ENCODE peak calls at places on chromosomes 7 and 10, in five cellular contexts. M is endothelial cell of umbilical vein, L is SK-N-SH, W is neural progenitor cell, X is HCT116. Y is an unnamed sample.

GRCh38 chr10:43383204-43383971 is 12.0 kb downstream of the FXYD4 start:
- DNase-seq in M (no peak), L (no peak), W (no peak), X (no peak), Y (no peak)

GRCh38 chr7:69395072-69395714 is 203.1 kb upstream of the AUTS2 start:
- DNase-seq in M (no peak), L (no peak), W (no peak), X (no peak), Y (no peak)

GRCh38 chr7:30501264-30501663 is 3.4 kb downstream of the GGCT start:
- DNase-seq in M (no peak), L (no peak), W (no peak), X (no peak), Y (no peak)

GRCh38 chr10:79131730-79132644 is 63.2 kb downstream of the ZMIZ1 start:
- DNase-seq in M (no peak), L (no peak), W (no peak), X (no peak), Y (no peak)

GRCh38 chr10:46556515-46557318 is at the start of gene GPRIN2:
- DNase-seq in M (no peak), L (peak), W (peak), X (no peak), Y (peak)

GRCh38 chr7:138750473-138750872 is 47.3 kb upstream of the TMEM213 start:
- DNase-seq in M (no peak), L (no peak), W (no peak), X (no peak), Y (no peak)

GRCh38 chr7:158512042-158512441 is 75.6 kb downstream of the PTPRN2 start:
- DNase-seq in M (no peak), L (no peak), W (no peak), X (no peak), Y (no peak)

GRCh38 chr10:79435271-79436065 is 10.0 kb downstream of the ZCCHC24 start:
- DNase-seq in M (no peak), L (no peak), W (peak), X (no peak), Y (no peak)

GRCh38 chr10:484925-485661 is 204.4 kb downstream of the DIP2C start:
- DNase-seq in M (peak), L (no peak), W (no peak), X (no peak), Y (peak)

GRCh38 chr7:74289018-74289659 is at the start of gene CLIP2:
- DNase-seq in M (peak), L (peak), W (peak), X (peak), Y (peak)

GRCh38 chr7:2209146-2209960 is 23.4 kb downstream of the MAD1L1 start:
- DNase-seq in M (peak), L (peak), W (peak), X (no peak), Y (peak)

GRCh38 chr10:72659694-72660093 is 32.2 kb upstream of the MCU start:
- DNase-seq in M (no peak), L (no peak), W (no peak), X (no peak), Y (peak)

GRCh38 chr10:35716776-35717175 is 74.7 kb upstream of the FZD8 start:
- DNase-seq in M (no peak), L (no peak), W (no peak), X (no peak), Y (no peak)

GRCh38 chr10:42954776-42955492 is 121.9 kb upstream of the RET start:
- DNase-seq in M (no peak), L (no peak), W (no peak), X (no peak), Y (peak)

GRCh38 chr7:1666779-1667565 is 3.1 kb upstream of the ELFN1 start:
- DNase-seq in M (no peak), L (peak), W (peak), X (no peak), Y (peak)

GRCh38 chr10:69317175-69318086 is 39.1 kb downstream of the HK1 start:
- DNase-seq in M (no peak), L (no peak), W (no peak), X (no peak), Y (peak)

GRCh38 chr10:126598009-126598408 is 72.5 kb downstream of the C10orf90 start:
- DNase-seq in M (peak), L (peak), W (peak), X (peak), Y (peak)

GRCh38 chr7:130912910-130913720 is 179.1 kb upstream of the KLF14 start:
- DNase-seq in M (peak), L (no peak), W (peak), X (peak), Y (no peak)

GRCh38 chr7:125059861-125060456 is 130.3 kb upstream of the POT1 start:
- DNase-seq in M (peak), L (peak), W (no peak), X (no peak), Y (no peak)

GRCh38 chr7:25149844-25150243 is 24.8 kb upstream of the CYCS start:
- DNase-seq in M (no peak), L (no peak), W (peak), X (no peak), Y (peak)
- H3K27ac ChIP-seq in M (no peak), L (no peak), W (no peak), X (no peak), Y (no peak)

GRCh38 chr7:111744501-111745155 is 182.3 kb upstream of the IMMP2L start:
- DNase-seq in M (peak), L (no peak), W (no peak), X (no peak), Y (no peak)
- H3K9ac ChIP-seq in M (peak), L (peak), W (no peak), X (no peak), Y (no peak)

GRCh38 chr10:48606530-48607355 is 1.9 kb upstream of the ARHGAP22 start:
- DNase-seq in M (peak), L (no peak), W (no peak), X (no peak), Y (no peak)
- H3K4me2 ChIP-seq in M (peak), L (peak), W (no peak), X (no peak), Y (no peak)

GRCh38 chr7:28842769-28843295 is 115.3 kb downstream of the TRIL start:
- DNase-seq in M (no peak), L (no peak), W (no peak), X (no peak), Y (no peak)

GRCh38 chr7:28848906-28849305 is 109.2 kb downstream of the TRIL start:
- DNase-seq in M (no peak), L (no peak), W (no peak), X (no peak), Y (no peak)

GRCh38 chr7:28847681-28848080 is 110.4 kb downstream of the TRIL start:
- DNase-seq in M (no peak), L (no peak), W (no peak), X (no peak), Y (no peak)

GRCh38 chr7:28845106-28845505 is 113.0 kb downstream of the TRIL start:
- DNase-seq in M (no peak), L (no peak), W (no peak), X (no peak), Y (no peak)

DNA sequence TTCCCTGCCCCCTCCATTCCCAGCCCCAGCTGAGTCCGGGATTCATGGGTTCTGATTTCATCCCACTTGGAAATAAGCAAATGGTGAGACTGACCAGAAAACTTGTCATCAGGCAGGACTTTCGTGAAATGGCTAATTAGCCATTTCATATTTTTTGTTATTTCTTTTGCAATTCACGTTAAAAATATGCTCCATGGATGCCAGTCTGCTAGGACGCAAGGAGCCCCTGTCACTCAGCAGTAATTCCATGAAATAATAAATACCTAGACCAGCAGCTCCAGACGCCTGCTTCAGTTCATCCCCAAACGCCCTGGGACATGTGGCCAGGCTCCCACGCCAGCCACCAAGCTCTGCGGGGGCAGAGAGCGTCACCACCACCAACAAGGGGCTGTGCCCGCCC is 111.0 kb downstream of the TRIL start:
- DNase-seq in M (no peak), L (no peak), W (no peak), X (no peak), Y (no peak)
- H3K27ac ChIP-seq in M (no peak), L (no peak), W (no peak), X (no peak), Y (no peak)

DNA sequence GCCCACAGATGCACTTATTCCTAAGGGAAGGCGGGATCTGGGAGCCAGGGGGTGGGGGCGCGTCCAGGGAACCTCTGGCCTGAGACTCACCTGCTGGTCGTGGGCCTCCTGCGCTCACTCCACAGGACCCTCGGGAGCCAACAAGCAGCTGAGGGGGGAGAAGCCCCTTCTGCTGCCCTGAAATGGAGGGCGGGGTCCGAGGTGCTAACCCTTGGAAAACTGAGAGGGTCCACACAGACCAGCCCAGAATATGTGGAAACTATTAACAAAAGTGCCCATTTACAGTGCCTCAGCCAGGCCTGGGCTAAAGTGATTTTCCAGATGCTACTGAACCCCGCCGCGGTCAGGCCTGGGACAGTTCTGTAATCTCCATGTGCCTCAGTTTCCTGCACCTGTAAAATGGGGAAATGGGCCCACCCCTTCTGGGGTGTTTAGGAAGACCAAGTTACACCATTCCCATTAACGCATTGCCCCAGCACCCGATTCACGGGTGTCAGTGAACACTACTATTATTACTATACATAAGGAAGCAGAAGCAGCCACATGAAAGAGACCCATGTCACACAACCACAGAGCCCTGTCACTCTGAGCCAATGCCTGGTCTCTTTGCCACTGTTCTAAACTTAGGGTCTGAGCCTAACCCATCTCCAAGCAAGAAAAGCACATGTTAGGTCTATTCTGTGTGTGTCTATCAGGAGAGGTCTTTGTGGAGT is 630 bp upstream of the VSTM4 start:
- DNase-seq in M (no peak), L (no peak), W (no peak), X (no peak), Y (peak)
- H3K9ac ChIP-seq in M (no peak), L (no peak), W (no peak), X (no peak), Y (no peak)

GRCh38 chr7:75844158-75844557 is 30.6 kb upstream of the CCL24 start:
- DNase-seq in M (no peak), L (no peak), W (no peak), X (no peak), Y (no peak)

GRCh38 chr7:75843470-75844116 is 30.0 kb upstream of the CCL24 start:
- DNase-seq in M (no peak), L (no peak), W (no peak), X (no peak), Y (no peak)

GRCh38 chr7:75840029-75840428 is 26.4 kb upstream of the CCL24 start:
- DNase-seq in M (no peak), L (no peak), W (no peak), X (no peak), Y (no peak)

GRCh38 chr7:75847707-75848106 is 31.1 kb upstream of the RHBDD2 start:
- DNase-seq in M (no peak), L (no peak), W (no peak), X (no peak), Y (no peak)

GRCh38 chr7:75842836-75843446 is 29.3 kb upstream of the CCL24 start:
- DNase-seq in M (peak), L (no peak), W (no peak), X (no peak), Y (no peak)
- H3K4me2 ChIP-seq in M (peak), L (peak), W (no peak), X (no peak), Y (no peak)